ENCODE peak calls at places on chromosomes 12 and 14, in ten cellular contexts. S is NAMALWA; T is KG1; O is A172; R is activated effector memory CD4-positive, alpha-beta T cell treated with Interleukin-2 at 50 U/mL for 16 hours; G is stimulated activated CD4-positive, alpha-beta T cell treated with anti-CD3 and anti-CD28 coated beads, Interleukin-1b, Interleukin-23, amount 100 ng/mL, for 24 hours; I is small intestine; D is foreskin fibroblast; B is ELR; Q is ecto neural progenitor cell. L is an unnamed sample.

GRCh38 chr12:49624919-49625577 is 1.7 kb downstream of the PRPF40B start:
- DNase-seq in S (no peak), T (no peak), O (peak; percentile 82), R (no peak), G (no peak), I (no peak), D (peak; percentile 25), B (peak; percentile 73), Q (peak; percentile 39), L (no peak)

GRCh38 chr12:26523708-26524150 is 309.3 kb downstream of the ITPR2 start:
- DNase-seq in S (no peak), T (no peak), O (no peak), R (no peak), G (no peak), I (peak; percentile 99), D (peak; percentile 96), B (peak; percentile 62), Q (no peak), L (no peak)

GRCh38 chr12:108629824-108630476 is 3.7 kb downstream of the SELPLG start:
- DNase-seq in S (no peak), T (no peak), O (peak; percentile 94), R (no peak), G (no peak), I (peak; percentile 25), D (peak; percentile 94), B (peak; percentile 94), Q (no peak), L (no peak)

GRCh38 chr12:53391667-53392244 is 11.8 kb downstream of the SP1 start:
- DNase-seq in S (no peak), T (no peak), O (no peak), R (no peak), G (no peak), I (no peak), D (peak; percentile 41), B (no peak), Q (no peak), L (no peak)

GRCh38 chr12:6135071-6135470 is 10.6 kb upstream of the VWF start:
- DNase-seq in S (no peak), T (no peak), O (peak; percentile 12), R (no peak), G (no peak), I (no peak), D (peak; percentile 35), B (peak; percentile 38), Q (no peak), L (no peak)

GRCh38 chr14:60736494-60736893 is 1.9 kb downstream of the MNAT1 start:
- DNase-seq in S (no peak), T (no peak), O (peak; percentile 16), R (no peak), G (no peak), I (no peak), D (peak; percentile 82), B (peak; percentile 88), Q (no peak), L (no peak)

GRCh38 chr12:78885466-78885865 is 20.9 kb downstream of the SYT1 start:
- DNase-seq in S (no peak), T (no peak), O (no peak), R (no peak), G (no peak), I (no peak), D (no peak), B (no peak), Q (no peak), L (no peak)

GRCh38 chr12:89651192-89651591 is 57.4 kb downstream of the ATP2B1 start:
- DNase-seq in S (no peak), T (no peak), O (no peak), R (no peak), G (no peak), I (no peak), D (no peak), B (no peak), Q (no peak), L (no peak)

GRCh38 chr12:6533653-6534157 is 612 bp upstream of the GAPDH start:
- DNase-seq in S (peak; percentile 94), T (peak; percentile 80), O (peak; percentile 75), R (no peak), G (peak; percentile 45), I (no peak), D (peak; percentile 90), B (peak; percentile 89), Q (peak; percentile 96), L (no peak)

GRCh38 chr12:14473707-14474287 is 93.9 kb downstream of the PLBD1 start:
- DNase-seq in S (peak; percentile 39), T (no peak), O (peak; percentile 1), R (no peak), G (no peak), I (peak; percentile 4), D (peak; percentile 12), B (peak; percentile 46), Q (no peak), L (no peak)

GRCh38 chr14:75844486-75844885 is 137.3 kb downstream of the TGFB3 start:
- DNase-seq in S (no peak), T (no peak), O (no peak), R (no peak), G (no peak), I (no peak), D (no peak), B (no peak), Q (no peak), L (no peak)

GRCh38 chr14:97719931-97720330 is 922.7 kb downstream of the VRK1 start:
- DNase-seq in S (no peak), T (no peak), O (no peak), R (peak; percentile 40), G (no peak), I (peak; percentile 12), D (no peak), B (no peak), Q (no peak), L (no peak)

GRCh38 chr14:100988011-100988410 is 84.5 kb upstream of the RTL1 start:
- DNase-seq in S (no peak), T (no peak), O (no peak), R (no peak), G (no peak), I (no peak), D (no peak), B (peak; percentile 73), Q (no peak), L (no peak)

GRCh38 chr12:61956545-61956944 is 303.7 kb upstream of the USP15 start:
- DNase-seq in S (no peak), T (no peak), O (no peak), R (no peak), G (no peak), I (no peak), D (no peak), B (no peak), Q (no peak), L (no peak)

GRCh38 chr12:105064564-105065222 is 19.6 kb downstream of the ALDH1L2 start:
- DNase-seq in S (no peak), T (no peak), O (no peak), R (no peak), G (no peak), I (no peak), D (no peak), B (no peak), Q (no peak), L (no peak)

GRCh38 chr12:54195736-54196347 is 7.1 kb upstream of the SMUG1 start:
- DNase-seq in S (peak; percentile 52), T (no peak), O (peak; percentile 65), R (no peak), G (no peak), I (no peak), D (peak; percentile 73), B (peak; percentile 82), Q (no peak), L (no peak)

GRCh38 chr14:46108228-46108627 is 543.4 kb downstream of the RPL10L start:
- DNase-seq in S (no peak), T (no peak), O (no peak), R (no peak), G (no peak), I (no peak), D (no peak), B (no peak), Q (no peak), L (no peak)

GRCh38 chr14:52012635-52013034 is 23.3 kb downstream of the RTRAF start:
- DNase-seq in S (no peak), T (no peak), O (no peak), R (no peak), G (no peak), I (no peak), D (peak; percentile 83), B (no peak), Q (no peak), L (no peak)

GRCh38 chr12:124715121-124715990 is 147.9 kb upstream of the NCOR2 start:
- DNase-seq in S (no peak), T (no peak), O (no peak), R (no peak), G (no peak), I (no peak), D (peak; percentile 57), B (peak; percentile 37), Q (no peak), L (no peak)

GRCh38 chr12:130192667-130193345 is 30.5 kb downstream of the FZD10 start:
- DNase-seq in S (no peak), T (no peak), O (no peak), R (no peak), G (no peak), I (no peak), D (no peak), B (no peak), Q (peak; percentile 52), L (peak; percentile 60)

GRCh38 chr12:13371797-13372196 is 175.3 kb downstream of the EMP1 start:
- DNase-seq in S (no peak), T (no peak), O (no peak), R (no peak), G (no peak), I (peak; percentile 62), D (no peak), B (no peak), Q (no peak), L (no peak)

GRCh38 chr12:117408161-117408791 is 46.9 kb upstream of the NOS1 start:
- DNase-seq in S (no peak), T (no peak), O (peak; percentile 68), R (no peak), G (no peak), I (peak; percentile 1), D (peak; percentile 1), B (no peak), Q (no peak), L (no peak)

GRCh38 chr12:49502590-49502989 is 36.2 kb upstream of the KCNH3 start:
- DNase-seq in S (no peak), T (no peak), O (no peak), R (no peak), G (no peak), I (no peak), D (peak; percentile 30), B (peak; percentile 43), Q (no peak), L (no peak)

GRCh38 chr14:61575126-61575525 is 120.2 kb upstream of the HIF1A start:
- DNase-seq in S (no peak), T (no peak), O (no peak), R (no peak), G (no peak), I (no peak), D (no peak), B (no peak), Q (peak; percentile 10), L (no peak)

GRCh38 chr12:72271401-72271740 is 799 bp upstream of the TRHDE start:
- DNase-seq in S (no peak), T (no peak), O (no peak), R (no peak), G (no peak), I (no peak), D (peak; percentile 76), B (peak; percentile 75), Q (no peak), L (no peak)

GRCh38 chr12:121811434-121812319 is 7.9 kb downstream of the SETD1B start:
- DNase-seq in S (peak; percentile 73), T (peak; percentile 25), O (peak; percentile 39), R (peak; percentile 54), G (peak; percentile 55), I (peak; percentile 55), D (peak; percentile 83), B (peak; percentile 79), Q (peak; percentile 93), L (no peak)

GRCh38 chr14:34063470-34064164 is 112.7 kb upstream of the EGLN3 start:
- DNase-seq in S (no peak), T (no peak), O (no peak), R (no peak), G (no peak), I (no peak), D (no peak), B (no peak), Q (no peak), L (no peak)

GRCh38 chr12:33795536-33795935 is 226.8 kb upstream of the ALG10 start:
- DNase-seq in S (no peak), T (no peak), O (peak; percentile 48), R (no peak), G (no peak), I (no peak), D (no peak), B (no peak), Q (no peak), L (no peak)

L was measured in vagina.